ENCODE peak calls at places on chromosomes 5 and 9, in eight cellular contexts. O is body of pancreas, J is IMR-90, Q is tibial nerve, T is HepG2, G is sigmoid colon, A is testis, H is transverse colon. P is an unnamed sample.

GRCh38 chr9:131635285-131635684 is 90.0 kb downstream of the PRRT1B start:
- DNase-seq in O (peak; percentile 90), J (peak; percentile 99), Q (peak; percentile 82), T (peak; percentile 80), G (peak; percentile 94), A (peak; percentile 70), H (peak; percentile 90), P (peak; percentile 86)

GRCh38 chr9:113858282-113858681 is 17.8 kb upstream of the ZNF618 start:
- DNase-seq in O (no peak), J (no peak), Q (no peak), T (no peak), G (no peak), A (no peak), H (no peak), P (no peak)

GRCh38 chr5:159022178-159022556 is 77.5 kb downstream of the EBF1 start:
- DNase-seq in O (peak; percentile 8), J (peak; percentile 86), Q (no peak), T (no peak), G (peak; percentile 75), A (peak; percentile 34), H (no peak), P (peak; percentile 76)

GRCh38 chr9:123005964-123006363 is 27.5 kb upstream of the GPR21 start:
- DNase-seq in O (no peak), J (peak; percentile 52), Q (no peak), T (no peak), G (no peak), A (no peak), H (no peak), P (no peak)

GRCh38 chr5:3325811-3326568 is 269.6 kb upstream of the IRX1 start:
- DNase-seq in O (no peak), J (no peak), Q (no peak), T (no peak), G (no peak), A (no peak), H (no peak), P (no peak)

GRCh38 chr5:76041863-76042262 is 41.3 kb upstream of the SV2C start:
- DNase-seq in O (no peak), J (no peak), Q (no peak), T (no peak), G (no peak), A (peak; percentile 15), H (no peak), P (no peak)

GRCh38 chr5:149632311-149633251 is 51.3 kb downstream of the ARHGEF37 start:
- DNase-seq in O (no peak), J (peak; percentile 93), Q (no peak), T (no peak), G (peak; percentile 55), A (no peak), H (peak; percentile 62), P (no peak)

GRCh38 chr9:87255437-87256155 is 242.1 kb upstream of the DAPK1 start:
- DNase-seq in O (no peak), J (peak; percentile 10), Q (no peak), T (no peak), G (no peak), A (no peak), H (no peak), P (no peak)

GRCh38 chr5:93208156-93208895 is 372.7 kb downstream of the NR2F1-AS1 start:
- DNase-seq in O (no peak), J (no peak), Q (no peak), T (no peak), G (no peak), A (no peak), H (no peak), P (no peak)

GRCh38 chr9:76181020-76181641 is 213.1 kb downstream of the RFK start:
- DNase-seq in O (no peak), J (peak; percentile 74), Q (no peak), T (no peak), G (no peak), A (no peak), H (no peak), P (no peak)

GRCh38 chr5:78699565-78700143 is 51.1 kb upstream of the LHFPL2 start:
- DNase-seq in O (no peak), J (peak; percentile 97), Q (no peak), T (peak; percentile 64), G (no peak), A (no peak), H (peak; percentile 47), P (no peak)

DNA sequence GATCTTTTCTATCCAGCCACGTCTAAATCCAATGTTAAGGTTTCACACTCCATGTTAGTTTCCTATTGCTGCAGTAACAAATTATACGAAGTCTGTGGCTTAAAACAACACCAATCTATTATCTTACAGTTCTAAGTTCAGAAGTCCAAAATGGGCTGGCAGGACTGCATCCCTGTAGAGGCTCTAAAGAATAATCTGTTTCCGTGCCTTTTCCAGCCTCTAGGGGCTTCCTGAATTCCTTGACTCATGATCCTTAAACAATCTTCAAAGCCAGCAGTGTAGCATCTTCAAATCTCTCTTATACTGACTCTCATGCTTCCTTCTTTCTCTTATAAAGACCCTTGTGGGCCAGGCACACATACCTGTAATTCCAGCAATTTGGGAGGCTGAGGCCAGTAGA is 6.8 kb downstream of the PLGRKT start:
- DNase-seq in O (no peak), J (no peak), Q (no peak), T (no peak), G (no peak), A (no peak), H (no peak), P (no peak)
- TF ChIP-seq CTCF in O (no peak), J (peak; percentile 6), Q (no peak), T (no peak), G (no peak), A (no peak), H (no peak), P (no peak)

GRCh38 chr5:82276800-82277612 is 1.1 kb downstream of the RPS23 start:
- DNase-seq in O (no peak), J (no peak), Q (no peak), T (no peak), G (no peak), A (no peak), H (no peak), P (no peak)

GRCh38 chr5:82277613-82277986 is 554 bp downstream of the RPS23 start:
- DNase-seq in O (no peak), J (no peak), Q (no peak), T (no peak), G (no peak), A (no peak), H (no peak), P (no peak)

GRCh38 chr5:82277987-82278710 is at the start of gene RPS23:
- DNase-seq in O (peak; percentile 93), J (peak; percentile 90), Q (peak; percentile 87), T (peak; percentile 86), G (peak; percentile 95), A (peak; percentile 94), H (peak; percentile 92), P (peak; percentile 95)

GRCh38 chr5:82275267-82275664 is 2.9 kb downstream of the RPS23 start:
- DNase-seq in O (no peak), J (no peak), Q (no peak), T (no peak), G (no peak), A (no peak), H (no peak), P (no peak)

GRCh38 chr5:82278711-82279370 is 687 bp upstream of the RPS23 start:
- DNase-seq in O (no peak), J (no peak), Q (no peak), T (no peak), G (no peak), A (no peak), H (no peak), P (no peak)
- TF ChIP-seq POLR2A in O (no peak), J (no peak), Q (no peak), T (no peak), G (no peak), A (no peak), H (no peak), P (no peak)

DNA sequence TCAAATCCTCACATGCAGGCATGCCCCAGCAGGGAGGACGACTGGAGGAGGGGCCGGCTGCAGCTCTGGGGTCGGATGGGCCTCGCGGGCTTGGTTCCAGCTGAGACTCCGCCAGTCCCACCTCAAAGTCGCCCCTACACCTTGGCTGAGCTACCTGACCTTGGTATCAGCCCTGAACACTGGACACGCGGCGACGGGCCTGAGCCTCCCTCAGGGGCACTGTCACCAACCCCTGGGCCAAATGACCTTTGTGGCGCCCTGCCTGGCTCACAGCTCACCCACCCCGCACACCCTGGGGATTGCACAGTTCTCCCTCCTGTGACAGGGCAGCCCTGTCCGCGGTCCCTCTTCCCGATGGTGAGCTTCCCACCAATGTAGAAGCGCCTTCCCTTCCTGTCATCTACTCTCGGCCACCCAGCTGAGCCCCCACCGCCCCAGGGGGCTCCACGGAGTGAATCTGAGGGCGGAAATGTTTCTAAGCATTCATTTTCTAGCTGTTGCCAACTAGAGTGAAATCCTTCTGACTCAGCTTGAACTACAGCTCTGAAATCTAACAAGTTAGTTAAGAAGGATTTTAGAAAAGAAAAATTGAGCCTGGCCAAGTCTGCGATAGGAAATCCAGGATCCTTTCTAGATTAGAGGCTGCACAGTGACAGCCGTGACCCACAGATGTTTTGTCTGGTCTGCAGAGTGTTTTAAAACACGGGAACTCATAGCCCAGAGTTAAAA is 138.9 kb upstream of the PHYKPL start:
- DNase-seq in O (no peak), J (no peak), Q (no peak), T (no peak), G (no peak), A (no peak), H (no peak), P (no peak)
- H3K9me3 ChIP-seq in O (no peaks in the 10 kb centered on the region), J (peaks cover 37% of the 10 kb centered on the region), Q (no peaks in the 10 kb centered on the region), T (no peaks in the 10 kb centered on the region), G (no peaks in the 10 kb centered on the region), A (no peaks in the 10 kb centered on the region), H (no peaks in the 10 kb centered on the region), P (no peaks in the 10 kb centered on the region)

GRCh38 chr5:912356-913091 is 19.8 kb downstream of the TRIP13 start:
- DNase-seq in O (no peak), J (peak; percentile 96), Q (no peak), T (no peak), G (no peak), A (no peak), H (no peak), P (no peak)
- TF ChIP-seq CTCF in O (no peak), J (peak; percentile 28), Q (no peak), T (peak; percentile 15), G (no peak), A (no peak), H (no peak), P (no peak)

GRCh38 chr9:108834959-108835696 is 20.7 kb downstream of the ACTL7B start:
- DNase-seq in O (no peak), J (no peak), Q (no peak), T (no peak), G (no peak), A (no peak), H (no peak), P (no peak)
- TF ChIP-seq POLR2A in O (no peak), J (no peak), Q (no peak), T (no peak), G (no peak), A (no peak), H (no peak), P (no peak)

DNA sequence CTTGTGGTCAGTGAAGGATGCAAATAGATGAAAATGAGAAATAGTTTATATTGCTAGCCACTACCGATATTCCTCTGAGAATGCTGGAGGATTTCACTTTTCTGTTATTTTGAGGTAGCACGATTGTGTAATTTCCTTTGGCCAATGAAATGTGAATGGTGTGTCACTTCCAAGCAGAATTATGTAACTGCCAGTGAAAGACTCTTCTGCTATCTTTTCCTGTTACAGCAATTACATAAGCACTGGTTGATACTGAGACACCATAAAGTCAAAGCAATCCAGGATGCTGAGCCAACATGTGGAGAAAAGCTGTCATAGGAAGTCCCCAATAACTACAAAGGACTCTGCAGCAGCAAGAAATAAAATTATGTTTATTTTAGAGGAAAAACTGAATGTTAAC is 3.5 kb upstream of the PCDHA2 start:
- DNase-seq in O (no peak), J (no peak), Q (no peak), T (no peak), G (no peak), A (no peak), H (no peak), P (no peak)
- H3K9me3 ChIP-seq in O (no peaks in the 10 kb centered on the region), J (peaks cover 27% of the 10 kb centered on the region), Q (peaks cover 2% of the 10 kb centered on the region), T (peaks cover 54% of the 10 kb centered on the region), G (peaks cover 31% of the 10 kb centered on the region), A (no peaks in the 10 kb centered on the region), H (peaks cover 41% of the 10 kb centered on the region), P (peaks cover 9% of the 10 kb centered on the region)